ENCODE peak calls at places on chromosomes 2 and 18, in eight cellular contexts. X, L, U, F, Q, Z, H and I are unnamed samples.

GRCh38 chr2:138267161-138267901 is 234.2 kb upstream of the SPOPL start:
- DNase-seq in X (peak; percentile 19), F (no peak), L (no peak), H (no peak), Q (no peak), Z (no peak), U (no peak), I (peak; percentile 1)

GRCh38 chr2:71695235-71696120 is 242.1 kb downstream of the DYSF start:
- DNase-seq in L (no peak), X (no peak), U (no peak), H (peak; percentile 57), Q (no peak), F (no peak), Z (no peak), I (no peak)

GRCh38 chr2:75570948-75571729 is 10.4 kb upstream of the EVA1A start:
- DNase-seq in H (no peak), Z (no peak), X (peak; percentile 90), Q (no peak), L (peak; percentile 89), U (no peak), F (peak; percentile 90), I (peak; percentile 56)

GRCh38 chr2:223238301-223238700 is 186.3 kb downstream of the KCNE4 start:
- DNase-seq in L (no peak), F (no peak), U (no peak), Z (no peak), X (no peak), Q (no peak), H (no peak), I (no peak)

GRCh38 chr2:122651780-122652179 is 896.3 kb downstream of the TSN start:
- DNase-seq in Q (no peak), Z (no peak), H (no peak), F (no peak), U (no peak), L (no peak), X (no peak), I (no peak)

GRCh38 chr18:50950626-50951025 is 17.2 kb upstream of the ELAC1 start:
- DNase-seq in H (no peak), L (no peak), U (no peak), Q (no peak), F (no peak), Z (no peak), X (no peak), I (no peak)

GRCh38 chr2:29165362-29166236 is 50.4 kb downstream of the CLIP4 start:
- DNase-seq in Q (peak; percentile 35), U (no peak), F (no peak), X (peak; percentile 35), L (no peak), Z (no peak), H (no peak), I (peak; percentile 4)

GRCh38 chr2:230184727-230185578 is 34.8 kb downstream of the SP110 start:
- DNase-seq in F (no peak), H (no peak), Q (peak; percentile 3), X (no peak), Z (no peak), L (no peak), U (no peak), I (no peak)

GRCh38 chr2:63189026-63189425 is 138.4 kb downstream of the OTX1 start:
- DNase-seq in Z (no peak), F (peak; percentile 48), Q (no peak), X (no peak), U (peak; percentile 12), L (peak; percentile 27), H (no peak), I (peak; percentile 4)

GRCh38 chr2:125535089-125535488 is 1120.9 kb upstream of the GYPC start:
- DNase-seq in H (no peak), X (no peak), U (no peak), F (no peak), Q (no peak), L (no peak), Z (no peak), I (no peak)

GRCh38 chr2:237972211-237972610 is 5.4 kb downstream of the UBE2F start:
- DNase-seq in F (no peak), Z (no peak), L (no peak), Q (no peak), H (no peak), U (no peak), X (no peak), I (no peak)

GRCh38 chr2:97267411-97268074 is 154.6 kb downstream of the ANKRD36 start:
- DNase-seq in Q (no peak), F (peak; percentile 5), Z (no peak), U (no peak), X (no peak), L (peak; percentile 16), H (peak; percentile 74), I (no peak)

GRCh38 chr2:143907801-143908200 is 612.1 kb downstream of the ZEB2 start:
- DNase-seq in Q (peak; percentile 37), F (no peak), L (no peak), Z (no peak), U (no peak), H (no peak), X (no peak), I (no peak)

GRCh38 chr2:230879271-230879882 is 14.6 kb downstream of the ITM2C start:
- DNase-seq in U (no peak), Q (no peak), X (no peak), F (no peak), H (peak; percentile 32), L (no peak), Z (no peak), I (no peak)

GRCh38 chr2:110794951-110795350 is 62.6 kb downstream of the ACOXL start:
- DNase-seq in U (no peak), X (no peak), F (no peak), L (no peak), Q (no peak), Z (no peak), H (no peak), I (no peak)
- H3K36me3 ChIP-seq in U (no peaks in the 10 kb centered on the region), X (no peaks in the 10 kb centered on the region), F (no peaks in the 10 kb centered on the region), L (no peaks in the 10 kb centered on the region), Q (no peaks in the 10 kb centered on the region), Z (no peaks in the 10 kb centered on the region), H (no peaks in the 10 kb centered on the region), I (no peaks in the 10 kb centered on the region)

GRCh38 chr2:174586418-174586817 is 11.2 kb downstream of the WIPF1 start:
- DNase-seq in Z (no peak), Q (no peak), L (no peak), F (no peak), X (no peak), H (no peak), U (no peak), I (no peak)
- H3K36me3 ChIP-seq in Z (peaks cover 24% of the 10 kb centered on the region), Q (peaks cover 4% of the 10 kb centered on the region), L (no peaks in the 10 kb centered on the region), F (no peaks in the 10 kb centered on the region), X (no peaks in the 10 kb centered on the region), H (no peaks in the 10 kb centered on the region), U (no peaks in the 10 kb centered on the region), I (peaks cover 7% of the 10 kb centered on the region)

GRCh38 chr2:240131941-240132650 is 4.0 kb downstream of the COPS9 start:
- DNase-seq in Z (no peak), H (peak; percentile 66), Q (no peak), F (no peak), X (no peak), L (no peak), U (no peak), I (no peak)
- H3K36me3 ChIP-seq in Z (peaks cover 60% of the 10 kb centered on the region), H (peaks cover 3% of the 10 kb centered on the region), Q (peaks cover 32% of the 10 kb centered on the region), F (peaks cover 19% of the 10 kb centered on the region), X (peaks cover 1% of the 10 kb centered on the region), L (peaks cover 21% of the 10 kb centered on the region), U (peaks cover 62% of the 10 kb centered on the region), I (peaks cover 28% of the 10 kb centered on the region)

GRCh38 chr2:715847-716573 is 38.8 kb upstream of the TMEM18 start:
- DNase-seq in H (no peak), U (no peak), F (no peak), Z (no peak), X (no peak), Q (no peak), L (no peak), I (no peak)
- H3K36me3 ChIP-seq in H (no peaks in the 10 kb centered on the region), U (no peaks in the 10 kb centered on the region), F (no peaks in the 10 kb centered on the region), Z (no peaks in the 10 kb centered on the region), X (no peaks in the 10 kb centered on the region), Q (no peaks in the 10 kb centered on the region), L (no peaks in the 10 kb centered on the region), I (no peaks in the 10 kb centered on the region)

GRCh38 chr18:21489119-21489750 is 111.3 kb downstream of the ESCO1 start:
- DNase-seq in Z (no peak), H (no peak), L (peak; percentile 55), F (peak; percentile 58), Q (no peak), U (peak; percentile 68), X (peak; percentile 1), I (no peak)
- H3K36me3 ChIP-seq in Z (no peaks in the 10 kb centered on the region), H (no peaks in the 10 kb centered on the region), L (no peaks in the 10 kb centered on the region), F (no peaks in the 10 kb centered on the region), Q (no peaks in the 10 kb centered on the region), U (no peaks in the 10 kb centered on the region), X (no peaks in the 10 kb centered on the region), I (no peaks in the 10 kb centered on the region)

GRCh38 chr2:152083202-152083601 is 15.6 kb downstream of the CACNB4 start:
- DNase-seq in U (no peak), L (no peak), Q (no peak), F (no peak), H (no peak), Z (no peak), X (no peak), I (no peak)
- H3K36me3 ChIP-seq in U (no peaks in the 10 kb centered on the region), L (no peaks in the 10 kb centered on the region), Q (no peaks in the 10 kb centered on the region), F (no peaks in the 10 kb centered on the region), H (no peaks in the 10 kb centered on the region), Z (no peaks in the 10 kb centered on the region), X (no peaks in the 10 kb centered on the region), I (no peaks in the 10 kb centered on the region)

GRCh38 chr2:20291106-20291564 is 59.5 kb downstream of the PUM2 start:
- DNase-seq in L (peak; percentile 46), Z (no peak), X (peak; percentile 56), Q (peak; percentile 37), H (no peak), F (peak; percentile 62), U (peak; percentile 71), I (peak; percentile 66)
- H3K36me3 ChIP-seq in L (no peaks in the 10 kb centered on the region), Z (peaks cover 73% of the 10 kb centered on the region), X (no peaks in the 10 kb centered on the region), Q (peaks cover 4% of the 10 kb centered on the region), H (peaks cover 3% of the 10 kb centered on the region), F (peaks cover 9% of the 10 kb centered on the region), U (peaks cover 30% of the 10 kb centered on the region), I (peaks cover 74% of the 10 kb centered on the region)